ENCODE peak calls at places on chromosome 22, in five cellular contexts. One of them, this sample, is unnamed.

GRCh38 chr22:47626428-47627390 is 864.3 kb downstream of the TBC1D22A start:
- DNase-seq in DND-41: no peak
- DNase-seq in PC-9: no peak
- DNase-seq in RWPE2: no peak
- DNase-seq in heart left ventricle: no peak
- DNase-seq in this sample: no peak

GRCh38 chr22:46369716-46370583 is 34.4 kb downstream of the TRMU start:
- DNase-seq in DND-41: no peak
- DNase-seq in PC-9: no peak
- DNase-seq in RWPE2: no peak
- DNase-seq in heart left ventricle: peak; percentile 53
- DNase-seq in this sample: no peak

GRCh38 chr22:43956805-43957463 is 1.7 kb downstream of the SAMM50 start:
- DNase-seq in DND-41: no peak
- DNase-seq in PC-9: no peak
- DNase-seq in RWPE2: no peak
- DNase-seq in heart left ventricle: no peak
- DNase-seq in this sample: no peak

GRCh38 chr22:18929459-18929858 is 6.6 kb downstream of the PRODH start:
- DNase-seq in DND-41: no peak
- DNase-seq in PC-9: peak; percentile 29
- DNase-seq in RWPE2: no peak
- DNase-seq in heart left ventricle: no peak
- DNase-seq in this sample: no peak

GRCh38 chr22:42330953-42331525 is 60.6 kb upstream of the TCF20 start:
- DNase-seq in DND-41: peak; percentile 35
- DNase-seq in PC-9: no peak
- DNase-seq in RWPE2: no peak
- DNase-seq in heart left ventricle: no peak
- DNase-seq in this sample: no peak

GRCh38 chr22:41099036-41099435 is 6.6 kb downstream of the EP300 start:
- DNase-seq in DND-41: no peak
- DNase-seq in PC-9: no peak
- DNase-seq in RWPE2: no peak
- DNase-seq in heart left ventricle: no peak
- DNase-seq in this sample: no peak

GRCh38 chr22:45055936-45056335 is 46.1 kb upstream of the PHF21B start:
- DNase-seq in DND-41: no peak
- DNase-seq in PC-9: no peak
- DNase-seq in RWPE2: no peak
- DNase-seq in heart left ventricle: peak; percentile 3
- DNase-seq in this sample: no peak

GRCh38 chr22:48440176-48440575 is 1387.5 kb downstream of the BRD1 start:
- DNase-seq in DND-41: no peak
- DNase-seq in PC-9: no peak
- DNase-seq in RWPE2: no peak
- DNase-seq in heart left ventricle: peak; percentile 24
- DNase-seq in this sample: no peak

GRCh38 chr22:41976070-41976901 is 7.0 kb downstream of the SEPTIN3 start:
- DNase-seq in DND-41: peak; percentile 49
- DNase-seq in PC-9: peak; percentile 35
- DNase-seq in RWPE2: no peak
- DNase-seq in heart left ventricle: peak; percentile 66
- DNase-seq in this sample: no peak

DNA sequence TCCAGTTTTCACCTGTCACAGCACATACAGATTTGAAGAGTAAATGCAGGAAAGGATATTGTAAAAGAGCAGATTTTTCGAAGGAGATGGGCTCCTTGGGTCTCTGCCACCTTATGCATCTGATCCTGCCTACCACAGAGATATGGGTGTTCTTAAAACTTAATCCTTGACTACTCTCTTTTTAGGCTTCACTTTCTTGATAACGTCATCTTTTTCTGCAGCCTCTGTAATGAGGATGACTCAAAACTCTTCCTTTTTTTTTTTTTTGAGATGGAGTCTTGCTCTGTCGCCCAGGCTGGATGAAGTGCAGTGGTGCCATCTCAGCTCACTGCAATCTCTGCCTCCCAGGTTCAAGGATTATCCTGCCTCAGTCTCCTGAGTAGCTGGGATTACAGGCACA is 7.8 kb downstream of the PRR14L start:
- DNase-seq in DND-41: no peak
- DNase-seq in PC-9: no peak
- DNase-seq in RWPE2: no peak
- DNase-seq in heart left ventricle: no peak
- DNase-seq in this sample: no peak
- TF ChIP-seq CTCF in DND-41: no peak
- TF ChIP-seq CTCF in PC-9: no peak
- TF ChIP-seq CTCF in RWPE2: no peak
- TF ChIP-seq CTCF in heart left ventricle: no peak
- TF ChIP-seq CTCF in this sample: no peak

GRCh38 chr22:28594784-28595324 is 84.8 kb downstream of the TTC28 start:
- DNase-seq in DND-41: no peak
- DNase-seq in PC-9: no peak
- DNase-seq in RWPE2: no peak
- DNase-seq in heart left ventricle: no peak
- DNase-seq in this sample: peak; percentile 35
- H3K4me3 ChIP-seq in DND-41: no peak overlapping the region
- H3K4me3 ChIP-seq in PC-9: no peak overlapping the region
- H3K4me3 ChIP-seq in RWPE2: no peak overlapping the region
- H3K4me3 ChIP-seq in heart left ventricle: no peak overlapping the region
- H3K4me3 ChIP-seq in this sample: no peak overlapping the region

GRCh38 chr22:21020802-21021429 is 6.0 kb downstream of the P2RX6 start:
- DNase-seq in DND-41: peak; percentile 42
- DNase-seq in PC-9: no peak
- DNase-seq in RWPE2: no peak
- DNase-seq in heart left ventricle: no peak
- DNase-seq in this sample: no peak
- TF ChIP-seq CTCF in DND-41: peak; percentile 69
- TF ChIP-seq CTCF in PC-9: peak; percentile 49
- TF ChIP-seq CTCF in RWPE2: peak; percentile 39
- TF ChIP-seq CTCF in heart left ventricle: no peak
- TF ChIP-seq CTCF in this sample: peak; percentile 60

DNA sequence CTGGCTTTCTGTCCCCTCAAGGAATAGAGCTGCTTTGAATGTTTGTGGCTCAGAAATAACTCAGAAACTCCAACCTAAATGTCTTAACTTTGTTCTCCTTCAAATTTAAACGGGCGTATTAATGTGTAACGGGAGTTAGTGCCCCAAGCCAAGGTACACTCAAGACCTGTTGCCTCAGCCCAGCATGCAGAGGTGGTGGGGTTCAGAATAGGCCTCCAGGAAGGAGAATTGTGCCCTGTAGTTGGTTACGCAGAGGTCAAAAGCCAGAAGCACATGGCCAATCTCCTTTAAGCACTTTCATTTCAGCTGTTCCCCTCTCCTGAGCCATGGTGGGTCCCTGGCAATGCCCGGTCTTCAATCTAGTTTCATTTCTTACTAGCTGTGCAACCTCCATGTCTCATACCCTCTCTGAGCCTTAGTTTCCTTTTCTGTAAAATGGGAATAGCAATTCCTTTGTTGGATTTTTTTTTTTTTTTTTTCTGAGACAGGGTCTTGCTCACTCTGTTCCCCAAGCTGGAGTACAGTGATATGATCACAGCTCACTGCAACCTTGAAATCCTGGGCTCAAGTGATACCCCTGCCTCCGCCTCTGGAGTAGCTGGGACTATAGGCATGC is 4.2 kb downstream of the HMOX1 start:
- DNase-seq in DND-41: no peak
- DNase-seq in PC-9: no peak
- DNase-seq in RWPE2: no peak
- DNase-seq in heart left ventricle: no peak
- DNase-seq in this sample: no peak
- H3K4me3 ChIP-seq in DND-41: no peak overlapping the region
- H3K4me3 ChIP-seq in PC-9: no peak overlapping the region
- H3K4me3 ChIP-seq in RWPE2: no peak overlapping the region
- H3K4me3 ChIP-seq in heart left ventricle: no peak overlapping the region
- H3K4me3 ChIP-seq in this sample: no peak overlapping the region

This sample was measured in retinal pigment epithelial cell.